ENCODE peak calls at places on chromosome 1, in six cellular contexts. D is pancreas; L is uterus; B is left ventricle myocardium inferior; W is tibial artery; S is CD8-positive, alpha-beta T cell. P is an unnamed sample.

GRCh38 chr1:81702903-81703302 is 97.8 kb upstream of the ADGRL2 start:
- DNase-seq in W (no peak), D (no peak), B (no peak), L (no peak), S (no peak), P (no peak)

GRCh38 chr1:209751627-209752231 is 4.1 kb upstream of the TRAF3IP3 start:
- DNase-seq in L (no peak), W (no peak), S (no peak), D (no peak), B (no peak), P (no peak)

GRCh38 chr1:235093013-235093618 is 35.5 kb downstream of the TOMM20 start:
- DNase-seq in L (peak; percentile 45), D (no peak), S (no peak), B (peak; percentile 42), W (peak; percentile 28), P (peak; percentile 51)

GRCh38 chr1:92711473-92712165 is 73.3 kb downstream of the EVI5 start:
- DNase-seq in S (no peak), L (no peak), D (no peak), B (no peak), W (no peak), P (no peak)

GRCh38 chr1:42484382-42484781 is 21.3 kb downstream of the CCDC30 start:
- DNase-seq in L (no peak), W (no peak), B (no peak), D (no peak), S (no peak), P (no peak)

GRCh38 chr1:234486858-234487830 is 8.2 kb upstream of the TARBP1 start:
- DNase-seq in B (no peak), D (no peak), W (no peak), S (no peak), L (no peak), P (peak; percentile 52)

GRCh38 chr1:36096500-36097412 is 8.1 kb downstream of the ADPRS start:
- DNase-seq in W (no peak), D (no peak), S (no peak), L (no peak), B (no peak), P (no peak)

GRCh38 chr1:40438391-40439015 is 11.8 kb upstream of the ZFP69B start:
- DNase-seq in B (no peak), S (no peak), W (no peak), L (no peak), D (no peak), P (no peak)

GRCh38 chr1:232553050-232553754 is 76.7 kb downstream of the SIPA1L2 start:
- DNase-seq in B (peak; percentile 87), L (peak; percentile 25), D (peak; percentile 38), W (no peak), S (no peak), P (peak; percentile 30)

GRCh38 chr1:220895412-220895946 is 16.2 kb downstream of the HLX start:
- DNase-seq in S (no peak), L (no peak), W (no peak), B (no peak), D (no peak), P (no peak)

GRCh38 chr1:24418898-24419628 is 3.5 kb downstream of the NIPAL3 start:
- DNase-seq in L (peak; percentile 35), D (peak; percentile 33), B (no peak), W (no peak), S (no peak), P (peak; percentile 51)

GRCh38 chr1:190205713-190206112 is 272.0 kb downstream of the BRINP3 start:
- DNase-seq in S (no peak), W (no peak), D (no peak), B (no peak), L (no peak), P (no peak)

GRCh38 chr1:154534263-154534844 is 24.1 kb downstream of the UBE2Q1 start:
- DNase-seq in B (no peak), S (no peak), L (no peak), W (no peak), D (no peak), P (no peak)

GRCh38 chr1:25131794-25132193 is 100.5 kb downstream of the SYF2 start:
- DNase-seq in B (no peak), L (no peak), S (no peak), D (no peak), W (no peak), P (no peak)

GRCh38 chr1:167799747-167800146 is 78.0 kb downstream of the MPZL1 start:
- DNase-seq in L (no peak), S (no peak), D (no peak), B (no peak), W (no peak), P (no peak)

GRCh38 chr1:167797005-167797404 is 75.2 kb downstream of the MPZL1 start:
- DNase-seq in D (no peak), S (no peak), B (peak; percentile 76), L (peak; percentile 82), W (peak; percentile 90), P (peak; percentile 42)

GRCh38 chr1:167798951-167799350 is 77.2 kb downstream of the MPZL1 start:
- DNase-seq in D (no peak), L (no peak), S (no peak), W (no peak), B (no peak), P (no peak)

GRCh38 chr1:167802235-167802634 is 80.5 kb downstream of the MPZL1 start:
- DNase-seq in S (no peak), W (no peak), D (no peak), B (no peak), L (no peak), P (no peak)

DNA sequence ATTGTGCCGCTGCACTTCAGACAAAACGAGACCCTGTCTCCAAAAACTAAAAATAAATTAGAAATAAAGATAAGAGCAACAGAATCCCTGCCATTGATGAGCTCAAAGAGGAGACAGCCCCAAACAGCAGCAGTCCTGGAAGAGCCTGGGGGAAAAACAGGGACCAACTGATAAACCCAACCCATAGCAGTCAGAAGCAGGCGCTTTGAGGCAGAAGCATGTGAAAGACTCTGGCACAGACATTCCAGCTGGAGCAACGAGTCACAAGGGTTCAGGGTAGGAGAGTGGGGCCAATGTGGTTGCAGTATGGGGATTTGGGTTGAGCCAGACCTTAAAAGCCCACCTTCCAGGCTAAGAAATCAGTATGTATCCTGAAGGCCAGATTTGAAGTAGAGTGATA is 78.5 kb downstream of the MPZL1 start:
- DNase-seq in L (no peak), W (no peak), D (no peak), S (no peak), B (no peak), P (no peak)
- H3K4me3 ChIP-seq in L (no peak overlapping the region), W (no peak overlapping the region), D (no peak overlapping the region), S (no peak overlapping the region), B (no peak overlapping the region), P (no peak overlapping the region)

GRCh38 chr1:78045850-78046778 is at the start of gene GIPC2:
- DNase-seq in B (peak; percentile 23), L (peak; percentile 25), D (peak; percentile 63), S (no peak), W (no peak), P (peak; percentile 4)

GRCh38 chr1:78047131-78047530 is 1.4 kb downstream of the GIPC2 start:
- DNase-seq in W (no peak), B (no peak), S (no peak), L (no peak), D (no peak), P (no peak)

GRCh38 chr1:78045600-78045849 is 241 bp upstream of the GIPC2 start:
- DNase-seq in S (no peak), B (no peak), L (no peak), W (no peak), D (no peak), P (no peak)

GRCh38 chr1:78043436-78043835 is 2.3 kb upstream of the GIPC2 start:
- DNase-seq in D (no peak), L (no peak), B (no peak), W (no peak), S (no peak), P (no peak)

DNA sequence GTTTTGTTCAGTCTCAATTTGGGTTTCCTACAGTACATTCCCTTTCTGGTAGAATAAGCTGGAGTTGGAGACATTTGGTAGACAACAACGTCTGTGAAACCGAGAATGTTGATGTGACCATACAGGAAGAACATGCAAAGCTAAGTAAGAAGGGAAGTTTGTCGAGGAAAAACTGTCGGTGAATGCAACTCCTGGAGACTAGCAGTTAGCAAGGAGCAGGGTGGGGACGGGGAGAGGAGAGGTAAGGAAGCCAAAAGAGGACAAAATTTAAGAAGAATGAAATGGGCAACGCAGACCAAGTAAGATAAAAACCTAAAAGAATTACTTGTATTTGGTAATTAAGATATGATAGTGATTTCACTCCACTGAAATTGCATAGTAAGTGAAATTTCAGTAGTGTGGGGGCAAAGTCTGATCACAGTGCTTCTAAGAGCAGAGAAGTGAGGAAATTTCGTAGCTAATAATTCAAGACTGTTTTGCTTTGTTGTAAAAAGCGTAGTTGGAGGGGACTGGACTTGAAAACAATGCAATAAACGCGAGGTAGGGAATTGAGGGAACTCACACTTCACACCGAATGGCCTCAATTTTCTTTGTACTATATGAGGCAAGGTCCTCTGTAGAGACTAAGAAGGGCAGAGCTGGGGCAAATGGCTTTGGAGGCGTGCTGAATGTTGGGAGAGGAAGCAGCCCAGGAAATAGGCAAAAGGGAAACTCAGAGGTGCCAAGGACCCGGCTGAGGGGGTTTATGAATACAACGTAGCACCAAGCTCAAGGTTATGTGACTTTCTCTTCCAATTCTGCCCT is 768 bp upstream of the GIPC2 start:
- DNase-seq in D (no peak), B (no peak), L (no peak), W (no peak), S (no peak), P (no peak)
- H3K27ac ChIP-seq in D (peak overlapping the region; percentile 93), B (peak overlapping the region; percentile 80), L (no peak overlapping the region), W (peak overlapping the region; percentile 55), S (no peak overlapping the region), P (no peak overlapping the region)

GRCh38 chr1:172143384-172144025 is 277.0 kb upstream of the C1orf105 start:
- DNase-seq in W (no peak), S (no peak), D (no peak), B (no peak), L (no peak), P (no peak)

GRCh38 chr1:172145231-172145651 is 275.2 kb upstream of the C1orf105 start:
- DNase-seq in B (no peak), S (no peak), L (no peak), D (no peak), W (no peak), P (no peak)

GRCh38 chr1:172146149-172146850 is 274.2 kb upstream of the C1orf105 start:
- DNase-seq in B (no peak), W (no peak), S (no peak), L (no peak), D (no peak), P (no peak)

GRCh38 chr1:172145656-172146055 is 274.8 kb upstream of the C1orf105 start:
- DNase-seq in W (no peak), S (no peak), B (no peak), D (no peak), L (no peak), P (no peak)

DNA sequence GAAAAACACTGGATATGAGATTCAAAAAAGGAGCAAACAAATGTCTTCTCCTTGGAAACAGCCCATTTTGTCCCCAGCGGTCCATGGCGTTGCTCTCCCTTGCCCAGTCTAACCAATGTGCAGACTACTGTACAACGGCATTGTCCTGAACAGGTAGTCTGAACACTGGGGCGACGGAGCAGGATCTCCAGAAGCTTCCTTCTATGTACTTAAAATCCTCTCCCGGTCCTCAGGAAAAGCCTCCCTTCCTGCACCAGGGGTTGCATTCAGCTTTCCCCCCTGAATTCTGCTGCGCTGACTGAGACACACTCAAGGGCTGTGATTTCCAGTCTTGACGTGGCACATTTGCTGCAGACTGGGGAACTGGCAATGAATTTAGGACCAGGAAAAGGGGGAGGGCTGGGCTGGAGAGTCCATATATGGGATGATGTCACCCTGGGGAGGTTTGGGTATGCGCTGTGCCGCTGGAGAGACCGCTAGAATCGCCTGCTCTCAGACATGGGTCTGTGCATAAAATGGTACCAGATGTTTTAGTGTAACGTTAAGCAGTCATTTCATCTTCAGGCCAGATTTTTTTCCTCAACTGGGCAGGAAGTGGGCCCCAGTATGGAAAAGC is 275.9 kb upstream of the C1orf105 start:
- DNase-seq in W (peak; percentile 91), S (no peak), D (peak; percentile 18), L (peak; percentile 86), B (peak; percentile 71), P (no peak)
- H3K4me3 ChIP-seq in W (peak overlapping the region; percentile 64), S (no peak overlapping the region), D (no peak overlapping the region), L (peak overlapping the region; percentile 58), B (peak overlapping the region; percentile 65), P (no peak overlapping the region)

GRCh38 chr1:94729287-94729686 is 90.9 kb upstream of the SLC44A3 start:
- DNase-seq in L (no peak), S (no peak), D (no peak), W (no peak), B (no peak), P (no peak)
- H3K27ac ChIP-seq in L (no peak overlapping the region), S (no peak overlapping the region), D (no peak overlapping the region), W (peak overlapping the region; percentile 32), B (peak overlapping the region; percentile 58), P (no peak overlapping the region)

P was measured in dorsolateral prefrontal cortex.